ENCODE peak calls at places on chromosomes 1 and 21, in six cellular contexts. H is K562, S is HepG2, B is A549, X is H1, O is GM12878. Z is an unnamed sample.

GRCh38 chr1:30750751-30751291 is 6.8 kb downstream of the LAPTM5 start:
- DNase-seq in H (no peak), S (no peak), B (no peak), X (no peak), O (no peak), Z (no peak)

GRCh38 chr1:34266127-34266951 is 89.6 kb downstream of the C1orf94 start:
- DNase-seq in H (no peak), S (no peak), B (no peak), X (peak; percentile 50), O (no peak), Z (peak; percentile 11)

GRCh38 chr1:218164930-218165686 is 120.0 kb upstream of the RRP15 start:
- DNase-seq in H (no peak), S (no peak), B (peak; percentile 9), X (peak; percentile 84), O (no peak), Z (peak; percentile 67)

GRCh38 chr1:171884475-171884874 is 43.2 kb downstream of the DNM3 start:
- DNase-seq in H (no peak), S (no peak), B (no peak), X (no peak), O (no peak), Z (no peak)

GRCh38 chr1:11176081-11176706 is 13.0 kb upstream of the ANGPTL7 start:
- DNase-seq in H (no peak), S (no peak), B (no peak), X (no peak), O (no peak), Z (no peak)

GRCh38 chr1:16073490-16074104 is at the start of gene FAM131C:
- DNase-seq in H (no peak), S (no peak), B (peak; percentile 61), X (peak; percentile 75), O (no peak), Z (peak; percentile 95)

GRCh38 chr1:248791010-248791409 is 34.7 kb downstream of the SH3BP5L start:
- DNase-seq in H (no peak), S (peak; percentile 11), B (no peak), X (no peak), O (no peak), Z (no peak)

GRCh38 chr1:221097479-221098281 is 218.4 kb downstream of the HLX start:
- DNase-seq in H (no peak), S (no peak), B (no peak), X (no peak), O (no peak), Z (no peak)

GRCh38 chr1:109669246-109669948 is 1.5 kb downstream of the GSTM2 start:
- DNase-seq in H (no peak), S (no peak), B (no peak), X (no peak), O (no peak), Z (no peak)

GRCh38 chr1:4284976-4285375 is 369.4 kb upstream of the AJAP1 start:
- DNase-seq in H (no peak), S (no peak), B (no peak), X (no peak), O (no peak), Z (no peak)

GRCh38 chr1:45009956-45010854 is 919 bp downstream of the HECTD3 start:
- DNase-seq in H (peak; percentile 33), S (no peak), B (peak; percentile 19), X (peak; percentile 52), O (no peak), Z (peak; percentile 56)

GRCh38 chr1:6418668-6419396 is 887 bp downstream of the HES2 start:
- DNase-seq in H (no peak), S (no peak), B (no peak), X (no peak), O (no peak), Z (peak; percentile 54)

GRCh38 chr1:203584040-203584439 is 42.6 kb upstream of the ATP2B4 start:
- DNase-seq in H (no peak), S (no peak), B (no peak), X (no peak), O (no peak), Z (no peak)

GRCh38 chr21:45302082-45303061 is 14.7 kb upstream of the POFUT2 start:
- DNase-seq in H (no peak), S (no peak), B (no peak), X (no peak), O (no peak), Z (no peak)

GRCh38 chr1:98201640-98202039 is 280.8 kb upstream of the DPYD start:
- DNase-seq in H (no peak), S (no peak), B (no peak), X (no peak), O (no peak), Z (no peak)

GRCh38 chr1:226425431-226426031 is 17.6 kb upstream of the PARP1 start:
- DNase-seq in H (peak; percentile 33), S (no peak), B (no peak), X (no peak), O (no peak), Z (no peak)

GRCh38 chr1:204692852-204693356 is 7.4 kb upstream of the LRRN2 start:
- DNase-seq in H (peak; percentile 76), S (no peak), B (no peak), X (peak; percentile 62), O (no peak), Z (no peak)

GRCh38 chr1:9120312-9120958 is 8.5 kb downstream of the GPR157 start:
- DNase-seq in H (no peak), S (no peak), B (no peak), X (no peak), O (no peak), Z (no peak)

GRCh38 chr1:227559499-227559898 is 3.9 kb upstream of the ZNF678 start:
- DNase-seq in H (no peak), S (no peak), B (no peak), X (no peak), O (no peak), Z (peak; percentile 10)

GRCh38 chr1:21781971-21782867 is 730 bp downstream of the USP48 start:
- DNase-seq in H (peak; percentile 86), S (peak; percentile 50), B (peak; percentile 10), X (no peak), O (peak; percentile 74), Z (peak; percentile 54)

DNA sequence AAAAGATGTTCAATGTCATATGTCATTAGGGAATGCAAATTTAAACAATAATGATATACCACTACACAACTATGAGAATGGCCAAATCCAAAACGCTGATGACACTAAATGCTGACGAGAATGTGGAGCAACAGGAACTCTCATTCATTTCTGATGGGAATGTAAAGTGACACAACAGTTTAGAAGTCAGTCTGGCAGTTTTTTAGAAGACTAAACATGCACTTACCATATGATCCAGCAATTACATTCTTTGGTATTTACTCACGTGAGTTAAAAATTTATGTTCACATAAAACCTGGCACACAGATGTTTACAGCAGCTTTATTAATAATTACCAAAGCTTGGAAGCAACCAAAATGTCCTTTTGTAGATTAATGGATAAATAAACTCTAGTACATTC is 110.4 kb upstream of the C1orf21 start:
- DNase-seq in H (no peak), S (no peak), B (no peak), X (no peak), O (no peak), Z (no peak)
- TF ChIP-seq CHD2 in H (no peak), S (no peak), B (no peak), X (no peak), O (no peak), Z (no peak)

GRCh38 chr1:46768445-46768844 is 30.4 kb upstream of the CYP4B1 start:
- DNase-seq in H (no peak), S (no peak), B (no peak), X (no peak), O (no peak), Z (no peak)

GRCh38 chr1:46767649-46768282 is 31.1 kb upstream of the CYP4B1 start:
- DNase-seq in H (no peak), S (no peak), B (no peak), X (no peak), O (no peak), Z (no peak)

GRCh38 chr1:46769028-46769740 is 29.7 kb upstream of the CYP4B1 start:
- DNase-seq in H (no peak), S (no peak), B (no peak), X (no peak), O (no peak), Z (no peak)

GRCh38 chr1:46772571-46772970 is 26.3 kb upstream of the CYP4B1 start:
- DNase-seq in H (peak; percentile 16), S (no peak), B (no peak), X (no peak), O (no peak), Z (no peak)

GRCh38 chr1:46770541-46770940 is 28.3 kb upstream of the CYP4B1 start:
- DNase-seq in H (no peak), S (no peak), B (no peak), X (no peak), O (no peak), Z (no peak)
- H3K4me1 ChIP-seq in H (no peaks in the 10 kb centered on the region), S (no peaks in the 10 kb centered on the region), B (no peaks in the 10 kb centered on the region), X (no peaks in the 10 kb centered on the region), O (no peaks in the 10 kb centered on the region), Z (no peaks in the 10 kb centered on the region)

GRCh38 chr1:27605300-27605766 is 1.4 kb upstream of the AHDC1 start:
- DNase-seq in H (no peak), S (no peak), B (no peak), X (no peak), O (no peak), Z (no peak)

GRCh38 chr1:27604579-27605299 is 795 bp upstream of the AHDC1 start:
- DNase-seq in H (peak; percentile 48), S (no peak), B (no peak), X (peak; percentile 77), O (no peak), Z (no peak)

GRCh38 chr1:27607239-27607804 is 3.4 kb upstream of the AHDC1 start:
- DNase-seq in H (peak; percentile 89), S (peak; percentile 96), B (no peak), X (peak; percentile 72), O (no peak), Z (no peak)

GRCh38 chr1:27606708-27607238 is 2.8 kb upstream of the AHDC1 start:
- DNase-seq in H (peak; percentile 47), S (peak; percentile 53), B (no peak), X (no peak), O (no peak), Z (no peak)

DNA sequence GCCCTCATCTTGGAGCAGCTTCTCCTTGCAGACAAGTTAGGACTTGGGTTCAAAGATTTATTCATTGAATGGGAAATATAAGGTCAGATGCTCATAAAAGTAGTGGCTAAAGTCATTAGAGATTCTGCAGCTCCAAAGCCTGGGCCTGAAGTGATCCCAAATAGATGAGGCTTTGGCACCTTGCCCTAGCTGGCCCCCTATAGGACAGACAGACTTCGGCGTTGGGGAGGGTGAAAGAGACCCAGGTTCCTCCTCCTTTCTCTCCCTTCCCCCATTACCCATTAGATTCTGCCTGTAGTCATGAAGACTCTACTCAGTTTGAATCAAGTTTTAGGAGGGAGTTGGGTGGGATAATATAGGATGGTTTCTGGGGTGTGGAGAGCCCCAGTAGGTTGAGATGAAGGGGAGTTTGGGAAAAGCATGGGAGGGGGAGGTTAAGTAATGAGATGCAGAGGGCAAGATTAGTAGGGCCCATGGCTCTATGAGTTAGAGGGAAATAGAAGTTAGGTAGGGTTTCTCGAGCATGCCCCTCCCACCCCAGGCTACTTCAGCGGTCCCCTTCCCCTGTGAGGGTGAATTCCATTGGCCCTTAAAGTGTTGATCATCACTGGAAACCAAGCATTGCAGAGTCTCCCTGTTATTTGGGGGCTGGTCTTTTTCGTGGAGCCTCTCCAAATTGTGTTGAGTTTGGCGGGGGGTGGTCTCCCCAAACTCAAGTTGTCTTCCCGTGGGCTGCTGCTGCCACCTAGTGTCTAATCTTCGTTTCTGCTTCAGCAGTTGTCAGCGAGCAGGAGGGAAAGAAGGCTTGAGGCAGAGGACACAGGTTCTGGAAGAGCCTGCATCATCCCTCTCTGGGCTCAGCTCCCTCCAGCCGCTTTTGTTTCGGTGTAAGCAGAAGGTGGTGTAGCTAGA is 2.1 kb upstream of the AHDC1 start:
- DNase-seq in H (peak; percentile 86), S (peak; percentile 58), B (peak; percentile 26), X (peak; percentile 86), O (no peak), Z (peak; percentile 63)
- TF ChIP-seq CHD2 in H (no peak), S (no peak), B (no peak), X (no peak), O (no peak), Z (no peak)

GRCh38 chr1:54285815-54286214 is 85.8 kb downstream of the MRPL37 start:
- DNase-seq in H (peak; percentile 38), S (no peak), B (no peak), X (no peak), O (no peak), Z (no peak)
- H3K4me1 ChIP-seq in H (peaks cover 71% of the 10 kb centered on the region), S (peaks cover 40% of the 10 kb centered on the region), B (peaks cover 16% of the 10 kb centered on the region), X (peaks cover 22% of the 10 kb centered on the region), O (peaks cover 13% of the 10 kb centered on the region), Z (peaks cover 13% of the 10 kb centered on the region)

Z was measured in SK-N-SH.